ENCODE peak calls at places on chromosomes 4 and X, in eight cellular contexts. U is kidney glomerular epithelial cell; G is GM06990; V is stimulated activated CD4-positive, alpha-beta T cell treated with anti-CD3 and anti-CD28 coated beads, Interleukin-15, amount 100 ng/mL, for 1 hour; S is NCI-H1105 treated with DMSO at 0.1 percent for 48 hours; M is foreskin fibroblast; X is AG08396; T is CD8-positive, alpha-beta T cell. B is an unnamed sample.

GRCh38 chrX:103063191-103063845 is 653 bp downstream of the BEX1 start:
- DNase-seq in S (peak), U (no peak), M (peak), T (no peak), X (peak), V (no peak), G (no peak), B (peak)

GRCh38 chr4:32145987-32146386 is 1425.8 kb downstream of the PCDH7 start:
- DNase-seq in X (no peak), U (no peak), S (no peak), M (no peak), G (no peak), T (no peak), V (no peak), B (no peak)

GRCh38 chrX:96407043-96407442 is 277.6 kb upstream of the DIAPH2 start:
- DNase-seq in G (no peak), M (peak), X (peak), S (peak), T (no peak), V (no peak), U (no peak), B (peak)

GRCh38 chrX:150366951-150367545 is 3.9 kb downstream of the MAMLD1 start:
- DNase-seq in G (no peak), U (peak), T (no peak), V (no peak), M (peak), S (no peak), X (no peak), B (peak)

GRCh38 chr4:6125103-6125651 is 75.2 kb downstream of the JAKMIP1 start:
- DNase-seq in U (no peak), G (no peak), S (no peak), T (no peak), V (no peak), X (no peak), M (no peak), B (no peak)

GRCh38 chr4:3476341-3476747 is 13.2 kb downstream of the DOK7 start:
- DNase-seq in T (no peak), G (no peak), V (no peak), M (no peak), U (no peak), S (no peak), X (no peak), B (no peak)

GRCh38 chr4:15598644-15599043 is 56.5 kb downstream of the FBXL5 start:
- DNase-seq in M (peak), U (no peak), V (no peak), X (peak), T (no peak), S (no peak), G (no peak), B (no peak)

GRCh38 chrX:22689290-22689689 is 310.5 kb upstream of the DDX53 start:
- DNase-seq in G (no peak), S (no peak), U (peak), V (no peak), M (peak), X (no peak), T (no peak), B (peak)

GRCh38 chr4:24850669-24851068 is 55.3 kb downstream of the SOD3 start:
- DNase-seq in G (no peak), M (peak), U (peak), T (no peak), S (no peak), V (no peak), X (peak), B (peak)

GRCh38 chrX:71859637-71860036 is 51.0 kb upstream of the NHSL2 start:
- DNase-seq in V (no peak), T (peak), X (no peak), G (no peak), S (peak), M (peak), U (peak), B (peak)

GRCh38 chr4:30743897-30744296 is 23.7 kb downstream of the PCDH7 start:
- DNase-seq in S (no peak), U (no peak), T (no peak), M (no peak), V (no peak), G (no peak), X (no peak), B (no peak)

GRCh38 chr4:96599752-96600151 is 759.9 kb downstream of the PDHA2 start:
- DNase-seq in V (no peak), G (no peak), X (no peak), T (no peak), M (no peak), S (no peak), U (no peak), B (no peak)

GRCh38 chrX:39244146-39244545 is 442.9 kb downstream of the MID1IP1 start:
- DNase-seq in U (no peak), T (no peak), S (no peak), G (no peak), X (no peak), M (peak), V (no peak), B (no peak)

GRCh38 chrX:88612870-88613329 is 134.1 kb upstream of the CPXCR1 start:
- DNase-seq in M (no peak), G (no peak), X (no peak), T (no peak), U (no peak), S (no peak), V (no peak), B (no peak)

GRCh38 chrX:103248553-103248952 is 6.4 kb downstream of the TCEAL8 start:
- DNase-seq in V (no peak), M (peak), X (no peak), G (no peak), T (no peak), U (no peak), S (peak), B (peak)

GRCh38 chr4:155339999-155340398 is 36.8 kb downstream of the MAP9 start:
- DNase-seq in V (no peak), S (no peak), T (no peak), U (no peak), M (no peak), G (no peak), X (no peak), B (no peak)

GRCh38 chrX:10085223-10085622 is 71.6 kb upstream of the CLCN4 start:
- DNase-seq in T (no peak), M (no peak), U (no peak), S (no peak), V (no peak), G (no peak), X (no peak), B (no peak)

GRCh38 chr4:970046-970745 is 3.2 kb downstream of the DGKQ start:
- DNase-seq in U (no peak), T (peak), M (no peak), V (no peak), G (no peak), X (no peak), S (no peak), B (no peak)

GRCh38 chr4:24753519-24753918 is 41.9 kb upstream of the SOD3 start:
- DNase-seq in V (no peak), T (no peak), S (no peak), M (peak), G (no peak), U (peak), X (peak), B (no peak)

GRCh38 chr4:174847801-174848427 is 18.9 kb upstream of the GLRA3 start:
- DNase-seq in V (no peak), M (no peak), U (no peak), X (no peak), S (no peak), G (no peak), T (no peak), B (no peak)

GRCh38 chr4:68324509-68325262 is 25.2 kb downstream of the YTHDC1 start:
- DNase-seq in T (no peak), S (no peak), G (no peak), X (no peak), M (no peak), V (no peak), U (no peak), B (no peak)

GRCh38 chr4:99102634-99103033 is 14.0 kb upstream of the ADH5 start:
- DNase-seq in M (no peak), U (no peak), V (no peak), T (no peak), S (no peak), G (no peak), X (no peak), B (no peak)

GRCh38 chrX:29545878-29546277 is 669.5 kb upstream of the MAGEB2 start:
- DNase-seq in S (no peak), X (no peak), V (no peak), M (no peak), T (no peak), U (no peak), G (no peak), B (no peak)

GRCh38 chr4:161577604-161578301 is 586.0 kb downstream of the FSTL5 start:
- DNase-seq in U (peak), G (no peak), T (no peak), M (peak), X (no peak), S (no peak), V (no peak), B (peak)

GRCh38 chr4:152281822-152282221 is 254.1 kb downstream of the FBXW7 start:
- DNase-seq in S (no peak), U (no peak), G (no peak), T (no peak), M (no peak), X (no peak), V (no peak), B (no peak)

GRCh38 chr4:185742766-185743165 is 69.2 kb downstream of the SORBS2 start:
- DNase-seq in X (no peak), T (no peak), M (no peak), U (no peak), G (no peak), S (no peak), V (no peak), B (peak)